ENCODE peak calls at places on chromosome 13, in six cellular contexts. W is neural progenitor cell, T is SK-N-SH, E is PC-3, B is GM23248, M is HCT116. U is an unnamed sample.

GRCh38 chr13:104111031-104111430 is 1044.8 kb upstream of the SLC10A2 start:
- DNase-seq in T (no peak), E (no peak), W (no peak), M (no peak), B (no peak), U (no peak)

GRCh38 chr13:63156816-63157215 is 1741.2 kb upstream of the PCDH20 start:
- DNase-seq in B (no peak), W (no peak), T (no peak), E (no peak), M (no peak), U (no peak)

GRCh38 chr13:114124921-114125320 is 7.5 kb downstream of the RASA3 start:
- DNase-seq in E (peak; percentile 55), M (no peak), T (no peak), W (no peak), B (peak; percentile 86), U (no peak)

GRCh38 chr13:59689057-59689456 is 474.7 kb downstream of the DIAPH3 start:
- DNase-seq in M (no peak), B (no peak), W (peak; percentile 52), T (no peak), E (no peak), U (no peak)

GRCh38 chr13:45511310-45512147 is 46.8 kb downstream of the COG3 start:
- DNase-seq in T (peak; percentile 60), E (peak; percentile 77), B (peak; percentile 78), M (peak; percentile 43), W (peak; percentile 80), U (peak; percentile 6)

GRCh38 chr13:30464496-30465351 is 1.0 kb downstream of the HMGB1 start:
- DNase-seq in B (peak; percentile 91), T (peak; percentile 90), E (peak; percentile 47), M (no peak), W (peak; percentile 86), U (peak; percentile 19)

GRCh38 chr13:35479223-35479536 is 2.7 kb upstream of the MAB21L1 start:
- DNase-seq in E (no peak), B (no peak), W (peak; percentile 81), M (no peak), T (peak; percentile 27), U (no peak)

GRCh38 chr13:21638319-21639282 is 32.3 kb upstream of the FGF9 start:
- DNase-seq in E (peak; percentile 64), B (peak; percentile 29), W (no peak), M (no peak), T (peak; percentile 29), U (peak; percentile 15)

GRCh38 chr13:111665691-111666095 is 345.3 kb downstream of the TEX29 start:
- DNase-seq in T (no peak), B (no peak), M (no peak), E (no peak), W (no peak), U (no peak)

GRCh38 chr13:68185767-68186166 is 955.6 kb upstream of the PCDH9 start:
- DNase-seq in T (peak; percentile 49), E (no peak), W (no peak), B (no peak), M (no peak), U (peak; percentile 46)

GRCh38 chr13:91356919-91357612 is 9.6 kb downstream of the MIR17HG start:
- DNase-seq in B (no peak), M (no peak), W (no peak), E (no peak), T (no peak), U (no peak)

GRCh38 chr13:112722433-112723250 is 32.8 kb downstream of the ATP11A start:
- DNase-seq in E (peak; percentile 77), T (no peak), M (peak; percentile 86), W (no peak), B (peak; percentile 65), U (no peak)

GRCh38 chr13:98824376-98825160 is 72.1 kb upstream of the SLC15A1 start:
- DNase-seq in W (no peak), B (peak; percentile 53), T (no peak), E (no peak), M (no peak), U (no peak)

GRCh38 chr13:55199132-55199531 is 1941.6 kb upstream of the PRR20A start:
- DNase-seq in B (no peak), W (peak; percentile 47), M (no peak), E (peak; percentile 4), T (no peak), U (no peak)

GRCh38 chr13:48155850-48156249 is 60.9 kb upstream of the MED4 start:
- DNase-seq in M (peak; percentile 38), W (no peak), B (peak; percentile 82), T (no peak), E (peak; percentile 72), U (no peak)

DNA sequence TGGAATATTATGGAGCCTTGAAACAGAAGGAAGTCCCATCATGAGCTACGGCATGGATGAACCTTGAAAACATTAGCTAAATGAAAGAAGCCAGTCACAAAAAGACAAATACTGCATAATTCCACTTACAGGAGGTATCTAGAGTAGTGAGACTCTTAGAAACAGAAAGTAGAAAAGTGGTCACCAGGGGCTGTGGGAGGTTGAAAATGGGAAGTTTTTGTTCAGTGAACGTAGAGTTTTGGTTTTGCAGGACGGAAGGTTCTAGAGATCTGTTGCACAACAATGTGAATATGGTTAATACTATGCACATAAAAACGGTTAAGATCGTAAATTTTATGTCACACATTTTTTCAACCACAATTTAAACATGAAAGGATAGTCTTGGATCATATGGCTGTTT is 11.9 kb upstream of the SLC10A2 start:
- DNase-seq in W (no peak), E (no peak), T (no peak), M (no peak), B (no peak), U (peak; percentile 21)
- H3K9ac ChIP-seq in W (no peak overlapping the region), E (no peak overlapping the region), T (no peak overlapping the region), M (no peak overlapping the region), B (no peak overlapping the region), U (no peak overlapping the region)

GRCh38 chr13:23811366-23812027 is 77.7 kb downstream of the MIPEP start:
- DNase-seq in E (peak; percentile 70), W (peak; percentile 22), M (no peak), T (no peak), B (no peak), U (no peak)
- H2AFZ ChIP-seq in E (no peak overlapping the region), W (no peak overlapping the region), M (no peak overlapping the region), T (no peak overlapping the region), B (no peak overlapping the region), U (no peak overlapping the region)

GRCh38 chr13:78830508-78830907 is 171.6 kb upstream of the OBI1 start:
- DNase-seq in M (no peak), E (no peak), B (no peak), W (no peak), T (no peak), U (no peak)

GRCh38 chr13:78829821-78830220 is 170.9 kb upstream of the OBI1 start:
- DNase-seq in W (no peak), T (no peak), B (no peak), M (no peak), E (no peak), U (no peak)

GRCh38 chr13:78826312-78826711 is 167.4 kb upstream of the OBI1 start:
- DNase-seq in M (no peak), W (no peak), T (no peak), B (no peak), E (no peak), U (no peak)

GRCh38 chr13:78827471-78827870 is 168.5 kb upstream of the OBI1 start:
- DNase-seq in B (no peak), W (peak; percentile 28), M (no peak), E (no peak), T (no peak), U (no peak)

GRCh38 chr13:78826936-78827335 is 168.0 kb upstream of the OBI1 start:
- DNase-seq in M (no peak), E (no peak), B (no peak), W (no peak), T (no peak), U (no peak)
- TF ChIP-seq EZH2phosphoT487 in M (no peak), E (no peak), B (no peak), W (no peak), T (no peak), U (no peak)

GRCh38 chr13:100300213-100300612 is 211.3 kb downstream of the PCCA start:
- DNase-seq in E (no peak), B (no peak), W (no peak), T (peak; percentile 23), M (no peak), U (no peak)
- H3K9ac ChIP-seq in E (no peak overlapping the region), B (no peak overlapping the region), W (no peak overlapping the region), T (no peak overlapping the region), M (no peak overlapping the region), U (no peak overlapping the region)

GRCh38 chr13:20136781-20137703 is 23.8 kb downstream of the GJA3 start:
- DNase-seq in E (no peak), B (peak; percentile 47), T (peak; percentile 75), M (no peak), W (peak; percentile 79), U (peak; percentile 44)
- H2AFZ ChIP-seq in E (no peak overlapping the region), B (peak overlapping the region; percentile 51), T (no peak overlapping the region), M (no peak overlapping the region), W (peak overlapping the region; percentile 0), U (no peak overlapping the region)

DNA sequence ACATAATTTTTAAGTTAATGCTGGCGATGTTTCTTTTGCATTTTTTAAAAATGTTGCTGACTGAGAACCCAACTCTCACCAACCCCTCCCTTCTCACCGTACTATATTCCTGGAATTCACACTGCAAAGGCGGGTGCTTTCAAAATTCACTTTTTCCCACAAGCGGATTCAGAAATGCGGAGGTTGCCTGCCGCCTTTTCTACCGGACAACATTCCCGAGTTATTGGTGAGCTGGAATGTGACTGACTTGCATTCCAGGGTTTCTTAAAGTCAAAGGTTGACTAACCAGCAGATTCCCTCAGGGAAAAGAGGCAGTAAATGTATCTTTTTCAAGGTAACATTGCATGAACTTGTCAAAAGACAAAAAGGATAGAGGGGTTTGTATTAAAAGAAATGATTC is 113.3 kb downstream of the RAB20 start:
- DNase-seq in E (peak; percentile 92), W (no peak), B (peak; percentile 38), M (peak; percentile 43), T (no peak), U (no peak)
- TF ChIP-seq EZH2phosphoT487 in E (no peak), W (no peak), B (no peak), M (no peak), T (no peak), U (no peak)

DNA sequence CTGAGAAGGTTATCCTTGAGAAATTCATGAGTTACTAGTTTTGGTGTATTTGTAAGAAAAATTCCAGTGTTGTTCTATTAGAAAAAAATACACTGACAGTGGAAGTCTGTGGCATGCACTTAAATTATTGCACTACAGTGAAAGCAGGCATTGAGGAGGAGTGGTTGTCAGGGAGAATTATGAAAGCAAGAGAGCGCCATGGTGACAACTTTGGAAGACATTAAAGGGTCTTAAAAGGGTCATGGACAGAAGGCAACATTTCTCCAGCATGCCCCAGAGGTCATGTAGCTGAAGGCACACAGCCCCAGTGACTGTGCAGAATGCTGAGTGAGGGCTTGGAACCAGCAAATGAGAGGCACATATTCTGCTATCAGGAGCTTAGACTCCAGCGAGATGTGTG is 292.7 kb downstream of the OLFM4 start:
- DNase-seq in W (no peak), E (no peak), B (no peak), T (no peak), M (no peak), U (no peak)
- H3K9ac ChIP-seq in W (no peak overlapping the region), E (no peak overlapping the region), B (no peak overlapping the region), T (no peak overlapping the region), M (no peak overlapping the region), U (no peak overlapping the region)

U was measured in MM.1S.